ENCODE peak calls at places on chromosomes 1 and 21, in six cellular contexts. G, W, C, A, Y and L are unnamed samples.
A peak's percentile ranks its signal among the peaks of the same experiment; 100 is the strongest.

GRCh38 chr1:217134857-217135568 is 411.8 kb upstream of the ESRRG start:
- DNase-seq in G (no peak), W (peak; percentile 62), C (peak; percentile 77), A (no peak), Y (no peak), L (peak; percentile 75)

GRCh38 chr1:18481190-18481920 is 625 bp downstream of the KLHDC7A start:
- DNase-seq in G (no peak), W (no peak), C (no peak), A (no peak), Y (no peak), L (peak; percentile 59)

GRCh38 chr1:186461014-186461413 is at the start of gene PDC:
- DNase-seq in G (no peak), W (no peak), C (no peak), A (no peak), Y (no peak), L (no peak)

GRCh38 chr1:34378968-34379729 is 202.4 kb downstream of the C1orf94 start:
- DNase-seq in G (no peak), W (no peak), C (peak; percentile 66), A (no peak), Y (peak; percentile 70), L (no peak)

GRCh38 chr1:205435904-205436573 is 14.2 kb upstream of the LEMD1 start:
- DNase-seq in G (no peak), W (peak; percentile 73), C (no peak), A (no peak), Y (no peak), L (peak; percentile 63)

GRCh38 chr21:45976666-45977335 is 4.8 kb upstream of the COL6A1 start:
- DNase-seq in G (peak; percentile 74), W (no peak), C (no peak), A (no peak), Y (no peak), L (peak; percentile 71)

GRCh38 chr21:42107881-42108553 is 36.9 kb downstream of the UMODL1 start:
- DNase-seq in G (no peak), W (peak; percentile 79), C (peak; percentile 88), A (no peak), Y (peak; percentile 80), L (peak; percentile 94)

GRCh38 chr1:150974580-150975478 is at the start of gene CERS2:
- DNase-seq in G (peak; percentile 91), W (peak; percentile 93), C (peak; percentile 95), A (peak; percentile 62), Y (peak; percentile 84), L (peak; percentile 96)

GRCh38 chr1:152347116-152347728 is 12.6 kb downstream of the FLG2 start:
- DNase-seq in G (no peak), W (no peak), C (peak; percentile 10), A (peak; percentile 60), Y (peak; percentile 56), L (peak; percentile 7)

GRCh38 chr1:154607084-154607747 is 770 bp downstream of the ADAR start:
- DNase-seq in G (no peak), W (no peak), C (peak; percentile 34), A (peak; percentile 42), Y (no peak), L (peak; percentile 41)

GRCh38 chr1:232519186-232519585 is 110.7 kb downstream of the SIPA1L2 start:
- DNase-seq in G (peak; percentile 73), W (no peak), C (no peak), A (no peak), Y (no peak), L (no peak)

GRCh38 chr1:94025383-94026340 is 95.3 kb downstream of the ABCA4 start:
- DNase-seq in G (no peak), W (peak; percentile 73), C (peak; percentile 74), A (peak; percentile 74), Y (peak; percentile 48), L (peak; percentile 68)

GRCh38 chr21:44372616-44373015 is 19.2 kb downstream of the TRPM2 start:
- DNase-seq in G (no peak), W (no peak), C (no peak), A (no peak), Y (no peak), L (no peak)

GRCh38 chr1:209565759-209566678 is 17.5 kb upstream of the CAMK1G start:
- DNase-seq in G (peak; percentile 83), W (peak; percentile 94), C (peak; percentile 69), A (peak; percentile 82), Y (peak; percentile 72), L (peak; percentile 65)

GRCh38 chr1:72366473-72366872 is 84.1 kb upstream of the NEGR1 start:
- DNase-seq in G (no peak), W (no peak), C (no peak), A (peak; percentile 24), Y (no peak), L (no peak)

GRCh38 chr1:202642619-202643291 is 67.5 kb downstream of the SYT2 start:
- DNase-seq in G (no peak), W (no peak), C (peak; percentile 58), A (no peak), Y (no peak), L (peak; percentile 82)

GRCh38 chr1:100353988-100354387 is 1.7 kb downstream of the CDC14A start:
- DNase-seq in G (no peak), W (peak; percentile 53), C (peak; percentile 16), A (peak; percentile 23), Y (no peak), L (peak; percentile 16)

GRCh38 chr21:38438476-38438893 is 59.8 kb downstream of the ERG start:
- DNase-seq in G (no peak), W (peak; percentile 27), C (no peak), A (peak; percentile 97), Y (no peak), L (no peak)

GRCh38 chr1:17119076-17119743 is at the start of gene PADI2:
- DNase-seq in G (no peak), W (peak; percentile 81), C (peak; percentile 96), A (peak; percentile 12), Y (peak; percentile 97), L (peak; percentile 98)

GRCh38 chr1:91617242-91617837 is 116.7 kb downstream of the CDC7 start:
- DNase-seq in G (peak; percentile 84), W (peak; percentile 21), C (no peak), A (no peak), Y (peak; percentile 38), L (peak; percentile 61)

GRCh38 chr1:102970496-102971078 is 137.7 kb downstream of the COL11A1 start:
- DNase-seq in G (no peak), W (peak; percentile 77), C (peak; percentile 45), A (peak; percentile 53), Y (peak; percentile 6), L (peak; percentile 30)

GRCh38 chr1:13646533-13646932 is 53.5 kb upstream of the PRDM2 start:
- DNase-seq in G (no peak), W (no peak), C (no peak), A (no peak), Y (no peak), L (no peak)

GRCh38 chr1:23421752-23422312 is 2.7 kb downstream of the TCEA3 start:
- DNase-seq in G (peak; percentile 77), W (no peak), C (peak; percentile 45), A (peak; percentile 21), Y (peak; percentile 51), L (no peak)

GRCh38 chr1:79845951-79846350 is 839.4 kb upstream of the ADGRL4 start:
- DNase-seq in G (no peak), W (no peak), C (no peak), A (no peak), Y (no peak), L (no peak)

GRCh38 chr21:25862596-25862995 is 127.8 kb downstream of the GABPA start:
- DNase-seq in G (no peak), W (no peak), C (no peak), A (peak; percentile 15), Y (peak; percentile 52), L (peak; percentile 37)

GRCh38 chr1:232793944-232794343 is 11.3 kb upstream of the MAP10 start:
- DNase-seq in G (no peak), W (no peak), C (no peak), A (peak; percentile 65), Y (no peak), L (no peak)

GRCh38 chr1:5981009-5981380 is 11.2 kb downstream of the NPHP4 start:
- DNase-seq in G (no peak), W (no peak), C (no peak), A (no peak), Y (no peak), L (no peak)

GRCh38 chr1:229059671-229060079 is 211.2 kb upstream of the RAB4A start:
- DNase-seq in G (no peak), W (no peak), C (peak; percentile 61), A (peak; percentile 2), Y (no peak), L (no peak)

GRCh38 chr1:155241851-155242264 is 13.4 kb downstream of the ENTREP3 start:
- DNase-seq in G (no peak), W (no peak), C (no peak), A (no peak), Y (no peak), L (no peak)

GRCh38 chr1:40385437-40386310 is 12.1 kb downstream of the SMAP2 start:
- DNase-seq in G (no peak), W (no peak), C (no peak), A (no peak), Y (no peak), L (no peak)

GRCh38 chr1:56284933-56285332 is 294.4 kb downstream of the PLPP3 start:
- DNase-seq in G (peak; percentile 68), W (no peak), C (no peak), A (peak; percentile 28), Y (no peak), L (no peak)

GRCh38 chr1:83998599-83999315 is at the start of gene TTLL7:
- DNase-seq in G (peak; percentile 86), W (peak; percentile 84), C (peak; percentile 92), A (peak; percentile 63), Y (peak; percentile 80), L (peak; percentile 90)
- H3K4me3 ChIP-seq in G (peak within 1 kb of the TSS; percentile 89), W (peak within 1 kb of the TSS; percentile 84), C (peak within 1 kb of the TSS; percentile 81), A (peak within 1 kb of the TSS; percentile 70), Y (peak within 1 kb of the TSS; percentile 64), L (peak within 1 kb of the TSS; percentile 90)

GRCh38 chr1:179591253-179591591 is 410 bp upstream of the TDRD5 start:
- DNase-seq in G (no peak), W (no peak), C (no peak), A (no peak), Y (no peak), L (no peak)

GRCh38 chr1:179588425-179589024 is 3.1 kb upstream of the TDRD5 start:
- DNase-seq in G (no peak), W (no peak), C (no peak), A (no peak), Y (no peak), L (no peak)

GRCh38 chr1:179587336-179587735 is 4.3 kb upstream of the TDRD5 start:
- DNase-seq in G (no peak), W (no peak), C (no peak), A (no peak), Y (no peak), L (no peak)

GRCh38 chr1:179590671-179591070 is 961 bp upstream of the TDRD5 start:
- DNase-seq in G (no peak), W (no peak), C (no peak), A (no peak), Y (no peak), L (no peak)

GRCh38 chr1:179589524-179589923 is 2.1 kb upstream of the TDRD5 start:
- DNase-seq in G (no peak), W (no peak), C (no peak), A (no peak), Y (no peak), L (no peak)
- H3K27me3 ChIP-seq in G (peaks cover 9% of the 10 kb centered on the region), W (peaks cover 41% of the 10 kb centered on the region), C (no peaks in the 10 kb centered on the region), A (peaks cover 27% of the 10 kb centered on the region), Y (peaks cover 56% of the 10 kb centered on the region), L (peaks cover 10% of the 10 kb centered on the region)

GRCh38 chr1:165235777-165236285 is 120.7 kb downstream of the LMX1A start:
- DNase-seq in G (no peak), W (peak; percentile 9), C (peak; percentile 63), A (no peak), Y (no peak), L (peak; percentile 91)
- H3K4me3 ChIP-seq in G (peak overlapping the region; percentile 35), W (peak overlapping the region; percentile 35), C (peak overlapping the region; percentile 3), A (no peak overlapping the region), Y (no peak overlapping the region), L (peak overlapping the region; percentile 43)

GRCh38 chr1:25756210-25756609 is 43.8 kb upstream of the SELENON start:
- DNase-seq in G (no peak), W (no peak), C (no peak), A (no peak), Y (no peak), L (peak; percentile 41)
- H3K27me3 ChIP-seq in G (no peaks in the 10 kb centered on the region), W (no peaks in the 10 kb centered on the region), C (peaks cover 8% of the 10 kb centered on the region), A (peaks cover 18% of the 10 kb centered on the region), Y (peaks cover 95% of the 10 kb centered on the region), L (no peaks in the 10 kb centered on the region)